ENCODE peak calls at places on chromosome 19, in five cellular contexts. X, F, A, Z and T are unnamed samples.

GRCh38 chr19:38673030-38673429 is 25.6 kb downstream of the ACTN4 start:
- DNase-seq in X (no peak), F (no peak), A (no peak), Z (no peak), T (no peak)

GRCh38 chr19:42441047-42441440 is 1.7 kb downstream of the CXCL17 start:
- DNase-seq in X (no peak), F (no peak), A (no peak), Z (no peak), T (peak)

GRCh38 chr19:2327773-2328400 is 499 bp downstream of the LSM7 start:
- DNase-seq in X (no peak), F (no peak), A (peak), Z (no peak), T (peak)

GRCh38 chr19:50992666-50993035 is 8.8 kb downstream of the KLK8 start:
- DNase-seq in X (no peak), F (no peak), A (no peak), Z (peak), T (no peak)

GRCh38 chr19:19540707-19541515 is 2.8 kb downstream of the CILP2 start:
- DNase-seq in X (no peak), F (peak), A (peak), Z (no peak), T (peak)

GRCh38 chr19:10271543-10272086 is 695 bp downstream of the ICAM1 start:
- DNase-seq in X (no peak), F (peak), A (no peak), Z (no peak), T (no peak)

GRCh38 chr19:7397687-7398086 is 49.0 kb downstream of the ARHGEF18 start:
- DNase-seq in X (no peak), F (no peak), A (no peak), Z (no peak), T (no peak)

GRCh38 chr19:45153339-45154063 is 7.3 kb downstream of the NKPD1 start:
- DNase-seq in X (peak), F (peak), A (peak), Z (no peak), T (peak)

GRCh38 chr19:10009269-10009665 is 1.0 kb downstream of the COL5A3 start:
- DNase-seq in X (no peak), F (peak), A (peak), Z (peak), T (no peak)

GRCh38 chr19:51365211-51366049 is 758 bp downstream of the ETFB start:
- DNase-seq in X (peak), F (no peak), A (peak), Z (peak), T (peak)

GRCh38 chr19:58474997-58475713 is 997 bp upstream of the ZNF446 start:
- DNase-seq in X (no peak), F (no peak), A (no peak), Z (no peak), T (no peak)

GRCh38 chr19:6059996-6060599 is 50.2 kb downstream of the RFX2 start:
- DNase-seq in X (no peak), F (peak), A (no peak), Z (no peak), T (no peak)

GRCh38 chr19:56108447-56109195 is 12.5 kb downstream of the ZNF787 start:
- DNase-seq in X (no peak), F (no peak), A (no peak), Z (no peak), T (no peak)

GRCh38 chr19:56110515-56111448 is 10.3 kb downstream of the ZNF787 start:
- DNase-seq in X (no peak), F (no peak), A (no peak), Z (no peak), T (no peak)

GRCh38 chr19:56106993-56107392 is 14.1 kb downstream of the ZNF787 start:
- DNase-seq in X (no peak), F (no peak), A (no peak), Z (no peak), T (no peak)

GRCh38 chr19:56107626-56108351 is 13.3 kb downstream of the ZNF787 start:
- DNase-seq in X (no peak), F (no peak), A (no peak), Z (peak), T (no peak)

GRCh38 chr19:56109216-56109615 is 11.9 kb downstream of the ZNF787 start:
- DNase-seq in X (no peak), F (no peak), A (no peak), Z (no peak), T (no peak)
- H3K27ac ChIP-seq in X (no peak), F (no peak), A (no peak), Z (peak), T (no peak)

GRCh38 chr19:14555918-14556661 is 15.8 kb downstream of the NDUFB7 start:
- DNase-seq in X (no peak), F (no peak), A (no peak), Z (no peak), T (no peak)
- H3K27ac ChIP-seq in X (peak), F (no peak), A (peak), Z (no peak), T (no peak)

GRCh38 chr19:47352095-47352494 is 3.0 kb downstream of the DHX34 start:
- DNase-seq in X (no peak), F (no peak), A (no peak), Z (no peak), T (no peak)
- H3K27ac ChIP-seq in X (no peak), F (no peak), A (no peak), Z (no peak), T (no peak)

DNA sequence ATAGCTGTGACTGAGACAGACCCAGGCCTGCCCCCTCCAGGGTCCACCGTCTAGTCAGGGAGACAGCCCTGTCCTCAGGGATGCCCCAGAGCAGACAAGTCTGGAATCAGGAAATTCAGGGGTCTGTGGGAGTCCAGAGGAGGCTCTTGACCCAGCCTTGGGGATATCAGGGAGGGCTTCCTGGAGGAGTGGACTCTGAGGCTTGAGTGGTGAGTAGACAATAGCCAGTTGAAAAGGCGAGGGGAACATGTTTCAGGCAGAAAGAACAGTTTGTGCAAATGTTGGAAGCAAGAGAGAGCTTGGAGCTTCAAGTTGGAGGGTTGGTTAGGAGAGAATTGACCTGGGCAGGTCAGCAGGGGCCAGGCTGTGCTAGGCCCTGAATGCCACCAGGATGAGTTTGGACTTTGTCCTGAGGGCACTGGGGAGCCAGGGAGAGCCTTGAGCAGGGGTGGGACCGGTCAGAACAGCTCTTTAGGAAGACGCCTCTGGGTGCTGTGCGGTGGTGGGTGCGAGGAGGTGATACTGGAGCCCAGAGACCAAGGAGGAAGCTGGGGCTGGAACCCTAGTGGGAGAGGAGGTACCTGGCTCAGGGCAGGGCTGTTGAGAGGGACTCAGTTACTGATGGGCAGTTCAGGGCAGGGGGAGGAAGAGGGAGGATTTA is 2.7 kb downstream of the CCDC9 start:
- DNase-seq in X (no peak), F (no peak), A (no peak), Z (no peak), T (no peak)
- H3K27ac ChIP-seq in X (no peak), F (no peak), A (no peak), Z (peak), T (no peak)

GRCh38 chr19:57362997-57363705 is at the start of the genes TRAPPC2B and ZNF547:
- DNase-seq in X (peak), F (peak), A (peak), Z (peak), T (peak)
- H3K27ac ChIP-seq in X (peak), F (peak), A (peak), Z (peak), T (peak)